ENCODE peak calls at places on chromosomes 1 and 21, in four cellular contexts. T is AG09309; G is sciatic nerve; F is activated naive CD8-positive, alpha-beta T cell treated with anti-CD3 and anti-CD28 coated beads, Interleukin-2, amount 10 ng/mL, durations not matched to agents 7 days and 5 days. N is an unnamed sample.

GRCh38 chr1:12196641-12197482 is 30.1 kb downstream of the TNFRSF1B start:
- DNase-seq in T (no peak), F (no peak), G (no peak), N (peak)

GRCh38 chr1:175262646-175263045 is 70.1 kb upstream of the KIAA0040 start:
- DNase-seq in G (no peak), F (no peak), T (no peak), N (no peak)

GRCh38 chr1:20648438-20648837 is 12.7 kb downstream of the DDOST start:
- DNase-seq in T (no peak), F (no peak), G (no peak), N (no peak)

GRCh38 chr1:32684167-32684811 is 18.3 kb downstream of the SYNC start:
- DNase-seq in T (peak), G (no peak), F (no peak), N (peak)

GRCh38 chr1:178279287-178279686 is 185.4 kb downstream of the RASAL2 start:
- DNase-seq in T (no peak), F (no peak), G (no peak), N (no peak)

GRCh38 chr1:208231929-208232360 is 12.2 kb downstream of the PLXNA2 start:
- DNase-seq in G (no peak), F (no peak), T (no peak), N (no peak)

GRCh38 chr1:64000021-64000420 is 203.4 kb upstream of the UBE2U start:
- DNase-seq in T (no peak), G (no peak), F (no peak), N (no peak)

GRCh38 chr1:228646717-228647522 is 88.4 kb upstream of the RHOU start:
- DNase-seq in F (peak), T (no peak), G (no peak), N (no peak)

GRCh38 chr1:10900265-10900651 is 103.8 kb upstream of the CASZ1 start:
- DNase-seq in T (no peak), F (no peak), G (no peak), N (no peak)

GRCh38 chr1:40712997-40713396 is 21.5 kb downstream of the NFYC start:
- DNase-seq in T (no peak), G (no peak), F (no peak), N (no peak)

GRCh38 chr1:178898401-178898800 is 27.5 kb upstream of the ANGPTL1 start:
- DNase-seq in F (no peak), G (no peak), T (no peak), N (no peak)

GRCh38 chr1:180154325-180155201 is at the start of gene QSOX1:
- DNase-seq in T (peak), F (peak), G (peak), N (peak)

GRCh38 chr1:26168410-26169167 is at the start of gene C1orf232:
- DNase-seq in F (no peak), T (no peak), G (no peak), N (no peak)

GRCh38 chr1:19860418-19860817 is 21.8 kb upstream of the OTUD3 start:
- DNase-seq in F (no peak), T (no peak), G (no peak), N (no peak)

GRCh38 chr1:36258960-36259344 is 34.7 kb downstream of the THRAP3 start:
- DNase-seq in F (no peak), G (no peak), T (no peak), N (no peak)

GRCh38 chr1:8423134-8423701 is 105.3 kb downstream of the SLC45A1 start:
- DNase-seq in T (no peak), F (peak), G (peak), N (peak)

GRCh38 chr1:94000531-94001282 is 91.5 kb upstream of the GCLM start:
- DNase-seq in F (no peak), T (no peak), G (no peak), N (no peak)

GRCh38 chr1:222335586-222335985 is 212.3 kb downstream of the HHIPL2 start:
- DNase-seq in G (no peak), F (no peak), T (no peak), N (no peak)

GRCh38 chr21:38567577-38568360 is 69.5 kb upstream of the ERG start:
- DNase-seq in T (peak), G (no peak), F (no peak), N (no peak)

GRCh38 chr1:37473431-37474050 is 839 bp upstream of the ZC3H12A start:
- DNase-seq in G (no peak), T (no peak), F (no peak), N (no peak)

GRCh38 chr1:204062106-204062505 is 10.8 kb upstream of the SOX13 start:
- DNase-seq in G (no peak), T (no peak), F (no peak), N (no peak)

GRCh38 chr1:84776639-84777038 is 86.4 kb upstream of the SSX2IP start:
- DNase-seq in T (peak), G (no peak), F (no peak), N (no peak)

GRCh38 chr1:170240409-170240808 is 94.7 kb downstream of the NTMT2 start:
- DNase-seq in F (no peak), G (no peak), T (no peak), N (no peak)

GRCh38 chr1:202274611-202275010 is 67.1 kb downstream of the UBE2T start:
- DNase-seq in T (no peak), F (peak), G (no peak), N (no peak)

GRCh38 chr21:41726058-41726558 is 40.7 kb downstream of the RIPK4 start:
- DNase-seq in F (no peak), T (no peak), G (no peak), N (no peak)

GRCh38 chr1:245182028-245182427 is 27.2 kb downstream of the KIF26B start:
- DNase-seq in G (no peak), F (no peak), T (no peak), N (no peak)

GRCh38 chr1:171486048-171486519 is 754 bp downstream of the PRRC2C start:
- DNase-seq in F (no peak), G (no peak), T (peak), N (no peak)

GRCh38 chr1:86018311-86018923 is 138.2 kb downstream of the COL24A1 start:
- DNase-seq in G (no peak), F (no peak), T (no peak), N (no peak)

GRCh38 chr1:51284487-51284954 is 45.8 kb downstream of the TTC39A start:
- DNase-seq in G (no peak), T (no peak), F (no peak), N (no peak)

GRCh38 chr1:8412183-8412831 is 94.4 kb downstream of the SLC45A1 start:
- DNase-seq in G (no peak), T (peak), F (no peak), N (no peak)

GRCh38 chr1:43653339-43653738 is 3.4 kb downstream of the KDM4A start:
- DNase-seq in T (no peak), F (no peak), G (no peak), N (no peak)

GRCh38 chr1:62782197-62782886 is 1.6 kb upstream of the ATG4C start:
- DNase-seq in T (peak), F (no peak), G (no peak), N (no peak)

GRCh38 chr1:7373936-7374760 is 396.9 kb upstream of the VAMP3 start:
- DNase-seq in F (no peak), G (no peak), T (no peak), N (peak)

GRCh38 chr1:232853994-232854532 is 48.8 kb downstream of the MAP10 start:
- DNase-seq in G (no peak), T (peak), F (no peak), N (no peak)

GRCh38 chr1:159800177-159800935 is 1.8 kb upstream of the FCRL6 start:
- DNase-seq in F (peak), T (no peak), G (no peak), N (no peak)

GRCh38 chr21:38788275-38788911 is 17.3 kb upstream of the ETS2 start:
- DNase-seq in T (no peak), F (no peak), G (no peak), N (no peak)

GRCh38 chr1:84834419-84835064 is 58.5 kb downstream of the LPAR3 start:
- DNase-seq in T (peak), G (no peak), F (no peak), N (no peak)

GRCh38 chr1:230851291-230851691 is 17.0 kb downstream of the C1orf198 start:
- DNase-seq in G (no peak), T (no peak), F (no peak), N (no peak)

GRCh38 chr21:29208666-29209059 is 78.2 kb downstream of the MAP3K7CL start:
- DNase-seq in G (no peak), T (no peak), F (no peak), N (no peak)

N was measured in upper lobe of right lung.